ENCODE peak calls at places on chromosome 5, in ten cellular contexts. A, R, P, Q, T, L, B, J, U and N are unnamed samples.

GRCh38 chr5:372556-372910 is 51.0 kb downstream of the AHRR start:
- DNase-seq in A (no peak), R (no peak), P (no peak), Q (no peak), T (peak), L (peak), B (no peak), J (no peak), U (peak), N (no peak)

GRCh38 chr5:71679714-71680113 is 39.4 kb upstream of the CARTPT start:
- DNase-seq in A (no peak), R (no peak), P (no peak), Q (no peak), T (no peak), L (no peak), B (no peak), J (no peak), U (no peak), N (no peak)

GRCh38 chr5:143376911-143377838 is 26.3 kb downstream of the NR3C1 start:
- DNase-seq in A (no peak), R (no peak), P (no peak), Q (no peak), T (peak), L (no peak), B (no peak), J (no peak), U (no peak), N (no peak)

GRCh38 chr5:123549256-123549904 is 37.4 kb downstream of the CSNK1G3 start:
- DNase-seq in A (no peak), R (no peak), P (no peak), Q (no peak), T (no peak), L (peak), B (no peak), J (no peak), U (no peak), N (no peak)

GRCh38 chr5:152125806-152126205 is 201.2 kb upstream of the GLRA1 start:
- DNase-seq in A (no peak), R (no peak), P (no peak), Q (no peak), T (no peak), L (no peak), B (no peak), J (no peak), U (no peak), N (no peak)

GRCh38 chr5:163841-164240 is 27.5 kb upstream of the LRRC14B start:
- DNase-seq in A (no peak), R (no peak), P (no peak), Q (no peak), T (no peak), L (no peak), B (no peak), J (no peak), U (no peak), N (no peak)

GRCh38 chr5:151630088-151630487 is 39.0 kb upstream of the FAT2 start:
- DNase-seq in A (no peak), R (no peak), P (no peak), Q (no peak), T (peak), L (no peak), B (no peak), J (no peak), U (no peak), N (no peak)

GRCh38 chr5:145978672-145979071 is 42.3 kb downstream of the SH3RF2 start:
- DNase-seq in A (no peak), R (no peak), P (no peak), Q (no peak), T (no peak), L (no peak), B (no peak), J (no peak), U (no peak), N (no peak)

GRCh38 chr5:138000102-138000723 is 32.7 kb downstream of the FAM13B start:
- DNase-seq in A (no peak), R (no peak), P (no peak), Q (peak), T (peak), L (no peak), B (no peak), J (peak), U (no peak), N (no peak)

GRCh38 chr5:172690258-172691075 is 49.4 kb downstream of the NEURL1B start:
- DNase-seq in A (no peak), R (no peak), P (no peak), Q (no peak), T (no peak), L (peak), B (no peak), J (no peak), U (no peak), N (no peak)

GRCh38 chr5:65199988-65200668 is 281.6 kb downstream of the ADAMTS6 start:
- DNase-seq in A (no peak), R (no peak), P (no peak), Q (no peak), T (peak), L (no peak), B (no peak), J (no peak), U (no peak), N (no peak)

GRCh38 chr5:136084698-136085097 is 47.9 kb upstream of the SMAD5 start:
- DNase-seq in A (no peak), R (no peak), P (no peak), Q (peak), T (no peak), L (no peak), B (no peak), J (no peak), U (no peak), N (no peak)

GRCh38 chr5:160266752-160267345 is 37.5 kb downstream of the FABP6 start:
- DNase-seq in A (peak), R (no peak), P (no peak), Q (no peak), T (no peak), L (no peak), B (peak), J (no peak), U (no peak), N (no peak)

GRCh38 chr5:142506046-142506445 is 179.8 kb downstream of the FGF1 start:
- DNase-seq in A (no peak), R (no peak), P (no peak), Q (no peak), T (peak), L (no peak), B (no peak), J (peak), U (no peak), N (no peak)

GRCh38 chr5:171579849-171580505 is 160.5 kb downstream of the FGF18 start:
- DNase-seq in A (no peak), R (no peak), P (no peak), Q (no peak), T (peak), L (no peak), B (peak), J (no peak), U (no peak), N (no peak)

GRCh38 chr5:1036504-1037122 is 28.0 kb downstream of the NKD2 start:
- DNase-seq in A (peak), R (no peak), P (no peak), Q (no peak), T (no peak), L (no peak), B (no peak), J (no peak), U (no peak), N (no peak)

GRCh38 chr5:16784088-16784487 is 152.0 kb downstream of the MYO10 start:
- DNase-seq in A (no peak), R (no peak), P (no peak), Q (no peak), T (peak), L (no peak), B (no peak), J (peak), U (no peak), N (no peak)

GRCh38 chr5:132269635-132270344 is 12.3 kb downstream of the PDLIM4 start:
- DNase-seq in A (no peak), R (no peak), P (no peak), Q (peak), T (peak), L (no peak), B (no peak), J (no peak), U (peak), N (no peak)

GRCh38 chr5:111069839-111070238 is 1.7 kb upstream of the TSLP start:
- DNase-seq in A (no peak), R (no peak), P (no peak), Q (no peak), T (peak), L (no peak), B (no peak), J (no peak), U (no peak), N (no peak)

GRCh38 chr5:161685461-161685860 is at the start of gene GABRA6:
- DNase-seq in A (no peak), R (no peak), P (no peak), Q (no peak), T (no peak), L (no peak), B (no peak), J (no peak), U (no peak), N (no peak)
- TF ChIP-seq CTCF in A (no peak), R (no peak), P (no peak), Q (no peak), T (no peak), L (no peak), B (no peak), J (no peak), U (no peak), N (no peak)

GRCh38 chr5:102578362-102578761 is 79.6 kb upstream of the SLCO6A1 start:
- DNase-seq in A (no peak), R (no peak), P (no peak), Q (no peak), T (no peak), L (no peak), B (no peak), J (no peak), U (no peak), N (no peak)

GRCh38 chr5:102581011-102581410 is 82.2 kb upstream of the SLCO6A1 start:
- DNase-seq in A (no peak), R (no peak), P (no peak), Q (no peak), T (no peak), L (no peak), B (no peak), J (no peak), U (no peak), N (no peak)

GRCh38 chr5:102579379-102579778 is 80.6 kb upstream of the SLCO6A1 start:
- DNase-seq in A (no peak), R (no peak), P (no peak), Q (no peak), T (no peak), L (no peak), B (no peak), J (no peak), U (no peak), N (no peak)

GRCh38 chr5:102582706-102583105 is 83.9 kb upstream of the SLCO6A1 start:
- DNase-seq in A (no peak), R (no peak), P (no peak), Q (no peak), T (no peak), L (no peak), B (no peak), J (no peak), U (no peak), N (no peak)

DNA sequence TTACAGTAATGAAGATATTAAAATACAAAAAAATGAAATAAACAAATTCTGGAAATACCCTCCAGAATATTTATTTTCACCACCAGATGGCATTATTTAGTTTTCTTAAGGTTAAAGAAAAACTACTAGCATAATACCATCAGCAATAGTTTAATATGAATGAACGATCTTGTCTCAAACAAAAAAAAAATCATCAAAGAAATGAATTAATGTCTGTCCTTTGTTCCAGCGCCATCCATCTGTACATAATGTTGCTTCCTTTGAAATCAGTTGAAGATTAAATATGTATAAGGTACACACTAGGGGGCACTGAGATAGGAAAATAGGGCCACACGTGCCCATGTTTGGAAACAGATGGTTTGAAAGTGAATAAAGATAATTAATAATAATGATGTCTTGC is 84.9 kb upstream of the SLCO6A1 start:
- DNase-seq in A (no peak), R (no peak), P (no peak), Q (no peak), T (peak), L (peak), B (peak), J (no peak), U (no peak), N (no peak)
- TF ChIP-seq CTCF in A (peak), R (peak), P (peak), Q (peak), T (peak), L (no peak), B (peak), J (peak), U (peak), N (peak)

DNA sequence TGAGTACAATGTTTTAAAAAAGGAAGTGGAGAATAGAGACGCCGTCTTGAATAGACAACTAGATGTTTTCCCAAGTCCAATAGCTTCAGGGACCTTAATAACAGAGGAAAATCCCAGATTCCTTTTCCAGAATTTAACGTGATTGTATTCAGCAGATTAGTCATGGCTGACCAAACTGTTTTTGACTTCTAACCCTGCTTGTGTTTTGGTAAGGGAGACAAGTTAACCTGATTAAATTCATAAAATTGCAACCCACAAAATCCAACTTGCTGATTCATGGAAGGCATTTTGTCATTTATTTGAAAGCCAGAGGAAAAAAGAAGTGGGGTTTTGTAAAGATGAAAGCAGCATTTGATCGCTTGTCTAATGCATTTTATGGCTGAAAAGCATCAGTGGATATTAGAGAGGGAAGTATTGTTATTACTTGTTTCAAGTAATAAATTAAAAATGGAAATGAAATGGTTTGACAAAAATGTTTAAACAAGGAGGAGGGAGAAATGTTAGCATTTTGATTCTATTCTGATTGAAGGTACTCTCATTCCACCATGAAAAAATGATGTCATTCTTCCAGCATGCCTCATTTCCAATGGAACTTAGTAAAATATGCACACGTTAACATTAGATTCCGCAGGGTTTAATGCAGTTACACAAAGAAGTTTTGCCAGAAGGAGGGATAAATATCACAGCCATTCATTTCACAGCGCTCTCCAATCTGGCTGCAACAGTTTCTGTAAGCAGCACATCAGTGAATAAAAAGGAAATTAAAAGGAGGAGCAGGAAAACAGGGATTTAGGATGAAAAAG is 314.6 kb downstream of the PRR16 start:
- DNase-seq in A (no peak), R (no peak), P (no peak), Q (no peak), T (peak), L (no peak), B (no peak), J (peak), U (no peak), N (no peak)
- TF ChIP-seq CTCF in A (no peak), R (no peak), P (no peak), Q (no peak), T (no peak), L (no peak), B (no peak), J (no peak), U (no peak), N (no peak)

GRCh38 chr5:170551622-170552021 is 47.8 kb downstream of the KCNIP1 start:
- DNase-seq in A (no peak), R (no peak), P (no peak), Q (no peak), T (no peak), L (no peak), B (no peak), J (no peak), U (no peak), N (no peak)
- TF ChIP-seq CTCF in A (no peak), R (no peak), P (no peak), Q (no peak), T (no peak), L (no peak), B (no peak), J (no peak), U (no peak), N (no peak)

DNA sequence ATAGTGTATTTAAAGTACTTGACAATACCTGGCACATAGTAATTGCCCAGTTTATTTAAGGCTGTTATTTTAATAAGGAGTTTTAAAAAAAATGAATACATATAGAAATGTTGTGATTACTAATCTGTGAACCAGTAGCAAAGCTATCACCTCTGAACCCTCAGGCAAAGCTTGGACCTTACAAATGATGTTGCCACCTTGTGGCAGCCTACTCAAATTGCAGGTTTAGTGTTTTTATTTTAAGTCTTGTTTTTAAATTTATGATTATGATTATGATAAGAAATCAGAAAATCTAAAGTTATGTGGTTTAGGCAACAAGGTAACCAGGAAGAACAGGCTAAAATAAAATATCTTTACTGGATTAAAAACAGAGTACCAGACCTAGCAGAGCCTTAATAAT is 35.8 kb downstream of the PPARGC1B start:
- DNase-seq in A (no peak), R (no peak), P (no peak), Q (no peak), T (no peak), L (peak), B (no peak), J (no peak), U (no peak), N (no peak)
- TF ChIP-seq CTCF in A (peak), R (peak), P (peak), Q (peak), T (no peak), L (peak), B (peak), J (no peak), U (peak), N (peak)

DNA sequence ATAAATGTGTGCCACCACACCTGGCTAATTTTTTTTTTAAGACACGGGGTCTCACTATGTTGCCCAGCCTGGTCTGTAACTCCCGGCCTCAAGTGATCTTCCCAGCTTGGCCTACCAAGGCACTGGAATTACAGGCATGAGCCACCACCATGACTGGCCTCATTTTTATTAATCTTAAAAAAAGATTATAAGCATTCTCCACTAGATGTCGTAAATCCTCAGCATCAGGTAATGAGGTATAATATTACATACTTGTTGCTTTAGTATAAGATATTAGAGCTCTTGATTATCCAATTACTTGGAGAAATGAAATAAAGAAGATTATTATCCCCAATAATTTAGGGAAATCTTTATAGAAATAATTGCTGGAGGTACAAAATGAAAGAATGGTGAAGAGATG is 78.3 kb upstream of the HTR1A start:
- DNase-seq in A (no peak), R (no peak), P (no peak), Q (no peak), T (no peak), L (no peak), B (no peak), J (no peak), U (no peak), N (no peak)
- TF ChIP-seq CTCF in A (no peak), R (no peak), P (no peak), Q (no peak), T (no peak), L (no peak), B (no peak), J (no peak), U (no peak), N (no peak)

GRCh38 chr5:83724001-83724400 is 3.3 kb upstream of the HAPLN1 start:
- DNase-seq in A (no peak), R (no peak), P (no peak), Q (no peak), T (no peak), L (peak), B (no peak), J (no peak), U (no peak), N (no peak)
- TF ChIP-seq CTCF in A (no peak), R (no peak), P (no peak), Q (no peak), T (no peak), L (no peak), B (no peak), J (no peak), U (no peak), N (no peak)

GRCh38 chr5:93721045-93721444 is 20.4 kb downstream of the POU5F2 start:
- DNase-seq in A (peak), R (no peak), P (no peak), Q (no peak), T (no peak), L (peak), B (no peak), J (no peak), U (no peak), N (no peak)

GRCh38 chr5:93715327-93715726 is 26.1 kb downstream of the POU5F2 start:
- DNase-seq in A (no peak), R (no peak), P (no peak), Q (no peak), T (no peak), L (no peak), B (peak), J (no peak), U (no peak), N (no peak)

GRCh38 chr5:93717162-93717561 is 24.2 kb downstream of the POU5F2 start:
- DNase-seq in A (no peak), R (no peak), P (no peak), Q (no peak), T (no peak), L (no peak), B (peak), J (peak), U (no peak), N (no peak)

GRCh38 chr5:93715776-93716175 is 25.6 kb downstream of the POU5F2 start:
- DNase-seq in A (no peak), R (no peak), P (no peak), Q (no peak), T (no peak), L (no peak), B (no peak), J (no peak), U (no peak), N (no peak)

DNA sequence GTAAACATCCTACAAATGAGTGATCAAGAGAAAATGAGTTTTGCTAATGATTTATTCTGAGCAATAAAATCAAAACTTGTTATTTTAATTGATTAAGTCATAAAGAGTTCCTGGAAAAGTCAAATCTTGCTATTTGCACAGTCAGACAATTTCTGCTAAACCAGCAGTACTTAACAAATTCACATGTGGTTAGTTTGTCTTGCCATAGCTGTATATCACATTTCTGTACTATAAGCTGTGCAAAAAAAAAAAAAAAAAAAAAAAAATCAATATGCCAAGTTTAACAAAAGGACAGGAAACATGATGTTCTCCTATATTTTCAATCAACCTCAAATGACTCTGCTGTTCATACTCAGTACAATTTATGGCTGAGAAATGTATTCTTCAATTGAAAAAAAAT is 24.9 kb downstream of the POU5F2 start:
- DNase-seq in A (no peak), R (no peak), P (no peak), Q (no peak), T (no peak), L (no peak), B (no peak), J (no peak), U (no peak), N (no peak)
- TF ChIP-seq CTCF in A (no peak), R (no peak), P (no peak), Q (no peak), T (no peak), L (no peak), B (no peak), J (no peak), U (no peak), N (no peak)

DNA sequence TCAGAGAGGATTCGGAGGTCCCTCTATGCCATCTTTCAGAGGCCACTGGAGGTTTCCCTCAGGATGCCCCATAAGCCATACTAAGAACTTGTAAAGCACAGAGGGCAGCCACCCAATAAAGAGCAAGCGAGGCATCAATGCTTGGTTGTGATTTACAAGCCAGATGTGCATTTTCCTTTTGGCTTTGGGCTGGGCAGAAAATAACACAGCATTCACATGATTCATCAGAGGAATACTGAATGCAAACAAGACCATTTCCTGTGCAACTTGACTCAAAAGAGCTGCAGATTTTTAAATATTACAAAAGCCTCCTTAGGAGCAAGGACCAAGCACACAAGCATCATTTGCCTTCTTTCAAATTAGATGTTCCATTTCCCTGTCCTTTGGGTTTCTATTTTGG is 208.0 kb downstream of the SEMA5A start:
- DNase-seq in A (no peak), R (no peak), P (no peak), Q (no peak), T (peak), L (no peak), B (no peak), J (no peak), U (no peak), N (no peak)
- TF ChIP-seq CTCF in A (no peak), R (no peak), P (no peak), Q (no peak), T (no peak), L (no peak), B (no peak), J (no peak), U (no peak), N (no peak)